ENCODE peak calls at places on chromosomes 16 and 17, in ten cellular contexts. U is HL-60, B is caudate nucleus, T is upper lobe of left lung, C is lung, R is adrenal gland, I is tibial artery, Q is right cardiac atrium, N is hepatocyte, E is left ventricle myocardium inferior. F is an unnamed sample.

GRCh38 chr16:69286941-69287713 is 24.0 kb upstream of the VPS4A start:
- DNase-seq in U (no peak), B (no peak), T (peak; percentile 86), C (peak; percentile 56), R (peak; percentile 58), I (peak; percentile 90), Q (peak; percentile 79), N (peak; percentile 79), E (peak; percentile 62), F (no peak)

GRCh38 chr17:28974451-28974850 is 23.1 kb upstream of the PHF12 start:
- DNase-seq in U (no peak), B (no peak), T (no peak), C (no peak), R (no peak), I (no peak), Q (peak; percentile 32), N (no peak), E (peak; percentile 50), F (no peak)

GRCh38 chr17:47785538-47786123 is 36.0 kb downstream of the OSBPL7 start:
- DNase-seq in U (no peak), B (no peak), T (no peak), C (no peak), R (no peak), I (no peak), Q (no peak), N (peak; percentile 47), E (no peak), F (no peak)

GRCh38 chr16:57985204-57986121 is 14.5 kb upstream of the CNGB1 start:
- DNase-seq in U (no peak), B (no peak), T (peak; percentile 31), C (no peak), R (no peak), I (no peak), Q (peak; percentile 72), N (peak; percentile 47), E (no peak), F (no peak)

GRCh38 chr17:76993636-76994035 is 125.4 kb downstream of the MGAT5B start:
- DNase-seq in U (no peak), B (no peak), T (no peak), C (no peak), R (no peak), I (no peak), Q (no peak), N (no peak), E (no peak), F (no peak)

GRCh38 chr17:44278006-44278405 is 10.1 kb upstream of the SLC4A1 start:
- DNase-seq in U (no peak), B (no peak), T (no peak), C (no peak), R (no peak), I (no peak), Q (no peak), N (no peak), E (no peak), F (no peak)

GRCh38 chr16:30667361-30667905 is 9.2 kb downstream of the FBRS start:
- DNase-seq in U (no peak), B (no peak), T (no peak), C (no peak), R (no peak), I (no peak), Q (no peak), N (no peak), E (no peak), F (no peak)

GRCh38 chr17:21286771-21287702 is 2.5 kb downstream of the MAP2K3 start:
- DNase-seq in U (no peak), B (no peak), T (peak; percentile 85), C (peak; percentile 75), R (peak; percentile 52), I (no peak), Q (no peak), N (no peak), E (no peak), F (no peak)

DNA sequence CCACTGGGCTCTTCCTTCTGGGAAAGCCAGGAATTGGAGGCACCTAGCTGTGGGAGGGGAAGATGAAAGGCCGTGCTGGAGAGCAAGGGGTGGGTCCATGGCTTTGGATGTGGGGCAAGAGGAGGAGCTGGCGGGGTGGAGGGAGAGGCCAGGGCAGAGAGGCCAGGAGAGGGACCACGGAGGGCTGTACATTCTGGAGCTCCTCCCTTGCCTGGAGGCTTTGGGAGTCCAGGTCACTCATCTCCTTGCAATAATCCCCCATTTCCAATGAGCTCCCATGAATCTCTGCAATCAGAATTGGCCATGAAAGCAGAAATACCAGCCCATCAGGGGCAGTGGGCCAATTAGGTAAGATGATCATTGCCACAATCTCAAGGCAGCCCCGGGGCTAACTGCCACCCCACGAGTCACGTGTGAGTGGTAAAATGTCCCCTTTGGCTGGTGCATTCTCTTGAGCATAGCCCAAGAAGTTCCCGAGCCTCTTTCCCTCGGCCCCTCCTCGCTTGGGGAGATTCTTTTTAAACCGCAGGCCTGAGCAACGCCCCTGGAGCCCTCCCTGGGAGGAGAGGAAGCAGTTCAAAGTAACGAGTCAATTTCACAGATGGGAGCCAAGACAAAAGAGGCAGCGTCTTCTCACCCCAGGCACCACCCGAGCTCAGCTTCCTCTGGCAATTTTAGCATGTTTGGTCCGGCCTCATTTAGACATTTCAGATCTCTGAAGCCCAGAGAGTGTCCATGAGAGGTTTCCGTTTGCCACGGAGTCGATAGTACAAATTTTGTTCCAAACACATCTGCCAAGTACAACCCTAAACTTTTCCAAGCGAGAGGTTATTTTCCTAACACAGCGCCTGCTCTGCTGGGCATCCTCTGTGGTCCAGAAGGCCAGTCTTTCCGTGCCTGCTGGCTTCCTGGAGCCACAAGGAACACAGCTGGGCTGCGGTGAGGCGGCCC is 13.4 kb downstream of the RTN4RL1 start:
- DNase-seq in U (no peak), B (no peak), T (peak; percentile 79), C (peak; percentile 79), R (no peak), I (peak; percentile 81), Q (no peak), N (no peak), E (no peak), F (no peak)
- H3K27ac ChIP-seq in U (no peak overlapping the region), B (no peak overlapping the region), T (peak overlapping the region; percentile 51), C (peak overlapping the region; percentile 75), R (peak overlapping the region; percentile 28), I (peak overlapping the region; percentile 77), Q (peak overlapping the region; percentile 31), N (no peak overlapping the region), E (peak overlapping the region; percentile 66), F (no peak overlapping the region)

GRCh38 chr16:11662582-11662981 is 5.7 kb upstream of the SNN start:
- DNase-seq in U (no peak), B (no peak), T (no peak), C (no peak), R (no peak), I (no peak), Q (no peak), N (no peak), E (no peak), F (no peak)

GRCh38 chr16:11667824-11668589 is at the start of gene SNN:
- DNase-seq in U (peak; percentile 49), B (peak; percentile 76), T (peak; percentile 91), C (peak; percentile 86), R (peak; percentile 85), I (peak; percentile 93), Q (peak; percentile 96), N (peak; percentile 96), E (peak; percentile 91), F (peak; percentile 82)

GRCh38 chr16:11667221-11667823 is 933 bp upstream of the SNN start:
- DNase-seq in U (no peak), B (no peak), T (no peak), C (no peak), R (no peak), I (peak; percentile 67), Q (peak; percentile 62), N (no peak), E (no peak), F (no peak)

GRCh38 chr16:11666108-11667055 is 1.9 kb upstream of the SNN start:
- DNase-seq in U (no peak), B (no peak), T (no peak), C (no peak), R (no peak), I (no peak), Q (peak; percentile 48), N (no peak), E (no peak), F (no peak)

DNA sequence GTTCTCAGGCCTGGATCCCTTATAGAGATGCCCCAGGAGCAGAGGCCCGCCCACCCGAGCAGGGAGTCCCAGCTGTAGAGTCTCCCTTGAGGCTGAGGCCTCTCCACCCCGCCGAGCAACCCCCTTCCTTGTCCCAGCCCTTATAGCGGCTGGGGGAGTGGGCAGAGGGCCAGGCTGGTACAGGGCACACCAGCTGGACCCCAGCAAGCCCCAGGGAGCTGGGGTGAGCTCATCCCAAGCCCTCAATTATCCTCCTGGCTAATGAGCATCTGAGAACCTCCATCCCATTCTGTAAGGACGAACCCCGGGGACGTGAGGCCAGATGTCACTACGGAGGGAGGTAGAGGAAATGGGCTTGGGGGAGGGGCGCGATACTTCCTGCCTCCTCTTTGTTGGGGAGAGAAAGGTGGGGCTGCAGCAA is 3.2 kb upstream of the SNN start:
- DNase-seq in U (no peak), B (no peak), T (no peak), C (no peak), R (no peak), I (peak; percentile 56), Q (peak; percentile 56), N (no peak), E (no peak), F (peak; percentile 18)
- H3K27ac ChIP-seq in U (no peak overlapping the region), B (no peak overlapping the region), T (no peak overlapping the region), C (no peak overlapping the region), R (no peak overlapping the region), I (no peak overlapping the region), Q (no peak overlapping the region), N (no peak overlapping the region), E (no peak overlapping the region), F (peak overlapping the region; percentile 45)

GRCh38 chr16:13873835-13874438 is 46.0 kb upstream of the ERCC4 start:
- DNase-seq in U (no peak), B (no peak), T (no peak), C (no peak), R (no peak), I (no peak), Q (no peak), N (peak; percentile 60), E (no peak), F (no peak)

DNA sequence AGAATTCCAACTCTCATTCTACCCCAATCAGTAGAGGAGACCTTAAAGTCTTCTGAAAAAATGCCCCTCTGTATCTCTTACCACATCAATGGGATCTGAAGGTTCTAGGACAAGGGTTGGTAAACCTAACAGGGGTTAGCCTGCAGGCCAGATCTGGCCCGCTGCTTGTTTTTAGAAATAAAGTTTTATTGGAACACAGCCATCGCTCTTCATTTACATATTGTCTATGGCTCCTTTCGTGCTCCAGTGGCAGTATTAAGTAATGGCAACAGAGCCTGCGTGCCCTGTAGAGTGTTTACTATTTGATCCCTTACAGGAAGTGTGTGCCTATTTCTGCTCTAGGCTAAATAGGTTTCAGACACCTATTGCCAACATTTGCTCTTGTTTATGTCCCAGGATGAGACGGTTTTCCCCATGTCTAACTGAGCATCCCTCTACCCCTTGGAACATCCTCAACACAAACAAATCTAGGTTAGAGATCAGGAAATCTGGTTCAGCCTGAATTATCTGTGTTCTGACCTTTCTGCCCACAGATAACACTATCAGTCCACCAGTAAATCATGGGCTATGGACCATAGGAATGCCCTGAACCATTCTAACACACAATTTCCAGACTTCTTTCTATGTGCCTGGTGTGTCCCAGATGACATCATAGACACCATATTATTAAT is 44.2 kb upstream of the ERCC4 start:
- DNase-seq in U (no peak), B (no peak), T (no peak), C (no peak), R (no peak), I (no peak), Q (no peak), N (no peak), E (no peak), F (no peak)
- H3K27ac ChIP-seq in U (no peak overlapping the region), B (no peak overlapping the region), T (no peak overlapping the region), C (no peak overlapping the region), R (no peak overlapping the region), I (no peak overlapping the region), Q (no peak overlapping the region), N (no peak overlapping the region), E (no peak overlapping the region), F (no peak overlapping the region)

DNA sequence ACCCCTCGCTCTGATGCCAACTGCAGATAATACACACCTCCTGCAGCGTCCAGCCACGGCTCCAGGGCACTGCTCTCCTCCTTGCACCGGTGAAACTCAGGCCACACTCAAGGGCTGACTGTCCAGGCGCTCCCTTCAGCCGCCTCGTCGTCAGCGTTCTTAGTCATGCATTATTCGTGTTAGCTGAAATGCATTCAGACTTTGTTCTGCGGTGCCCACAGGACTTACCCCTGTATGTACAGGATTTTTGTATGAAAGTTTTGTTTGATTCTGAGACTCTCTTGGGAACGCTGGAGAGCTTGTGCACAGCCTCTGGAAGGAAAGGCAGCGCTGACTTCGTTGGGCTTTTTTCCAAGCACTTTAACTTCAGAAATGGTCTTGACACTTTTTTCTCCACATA is 22.1 kb downstream of the CIBAR2 start:
- DNase-seq in U (no peak), B (no peak), T (no peak), C (no peak), R (no peak), I (no peak), Q (no peak), N (no peak), E (no peak), F (no peak)
- H3K27ac ChIP-seq in U (no peak overlapping the region), B (no peak overlapping the region), T (no peak overlapping the region), C (no peak overlapping the region), R (peak overlapping the region; percentile 44), I (no peak overlapping the region), Q (no peak overlapping the region), N (no peak overlapping the region), E (no peak overlapping the region), F (no peak overlapping the region)

F was measured in effector memory CD4-positive, alpha-beta T cell.